ENCODE peak calls at places on chromosome 18, in seven cellular contexts. J is naive thymus-derived CD8-positive, alpha-beta T cell; G is HCT116; D is NCI-H1417; L is NCI-H82; U is effector CD4-positive, alpha-beta T cell; K is OCI-LY7. V is an unnamed sample.

GRCh38 chr18:62341423-62341920 is 16.4 kb downstream of the TNFRSF11A start:
- DNase-seq in J (no peak), G (no peak), D (peak), L (no peak), U (no peak), K (no peak), V (no peak)

GRCh38 chr18:8987250-8987649 is 115.2 kb upstream of the NDUFV2 start:
- DNase-seq in J (no peak), G (no peak), D (no peak), L (peak), U (no peak), K (no peak), V (no peak)

GRCh38 chr18:67211646-67212045 is 304.9 kb downstream of the DSEL start:
- DNase-seq in J (no peak), G (no peak), D (no peak), L (no peak), U (no peak), K (no peak), V (no peak)

GRCh38 chr18:13874558-13874957 is 40.8 kb downstream of the MC2R start:
- DNase-seq in J (no peak), G (no peak), D (no peak), L (no peak), U (no peak), K (no peak), V (no peak)

GRCh38 chr18:41532344-41533086 is 422.5 kb upstream of the PIK3C3 start:
- DNase-seq in J (no peak), G (no peak), D (no peak), L (peak), U (no peak), K (no peak), V (no peak)

GRCh38 chr18:56910967-56911366 is 235.9 kb upstream of the BOD1L2 start:
- DNase-seq in J (no peak), G (no peak), D (no peak), L (peak), U (no peak), K (no peak), V (no peak)

GRCh38 chr18:63590368-63590767 is 3.2 kb downstream of the SERPINB13 start:
- DNase-seq in J (no peak), G (no peak), D (no peak), L (peak), U (no peak), K (no peak), V (no peak)

GRCh38 chr18:48764452-48764851 is 186.3 kb downstream of the SMAD7 start:
- DNase-seq in J (no peak), G (no peak), D (no peak), L (no peak), U (no peak), K (no peak), V (no peak)